ENCODE peak calls at places on chromosomes 13 and 19, in ten cellular contexts. One of them, this sample, is unnamed.

GRCh38 chr19:38039966-38040365 is 133.0 kb downstream of the SIPA1L3 start:
- DNase-seq in lower leg skin: no peak
- DNase-seq in psoas muscle: no peak
- DNase-seq in AG09309: peak
- DNase-seq in esophagus squamous epithelium: no peak
- DNase-seq in osteocyte: no peak
- DNase-seq in progenitor cell of endocrine pancreas: no peak
- DNase-seq in breast epithelium: no peak
- DNase-seq in glutamatergic neuron: no peak
- DNase-seq in colonic mucosa: no peak
- DNase-seq in this sample: no peak

GRCh38 chr13:20405691-20406090 is 120.0 kb downstream of the CRYL1 start:
- DNase-seq in lower leg skin: peak
- DNase-seq in psoas muscle: no peak
- DNase-seq in AG09309: no peak
- DNase-seq in esophagus squamous epithelium: no peak
- DNase-seq in osteocyte: peak
- DNase-seq in progenitor cell of endocrine pancreas: no peak
- DNase-seq in breast epithelium: no peak
- DNase-seq in glutamatergic neuron: peak
- DNase-seq in colonic mucosa: no peak
- DNase-seq in this sample: no peak

GRCh38 chr19:53088091-53088490 is 15.1 kb downstream of the ZNF160 start:
- DNase-seq in lower leg skin: no peak
- DNase-seq in psoas muscle: no peak
- DNase-seq in AG09309: no peak
- DNase-seq in esophagus squamous epithelium: no peak
- DNase-seq in osteocyte: no peak
- DNase-seq in progenitor cell of endocrine pancreas: no peak
- DNase-seq in breast epithelium: no peak
- DNase-seq in glutamatergic neuron: no peak
- DNase-seq in colonic mucosa: no peak
- DNase-seq in this sample: no peak

GRCh38 chr13:84126671-84127171 is 244.4 kb upstream of the SLITRK1 start:
- DNase-seq in lower leg skin: no peak
- DNase-seq in psoas muscle: no peak
- DNase-seq in AG09309: no peak
- DNase-seq in esophagus squamous epithelium: no peak
- DNase-seq in osteocyte: no peak
- DNase-seq in progenitor cell of endocrine pancreas: no peak
- DNase-seq in breast epithelium: no peak
- DNase-seq in glutamatergic neuron: no peak
- DNase-seq in colonic mucosa: no peak
- DNase-seq in this sample: no peak

GRCh38 chr13:113749507-113749906 is 9.5 kb upstream of the TMEM255B start:
- DNase-seq in lower leg skin: no peak
- DNase-seq in psoas muscle: no peak
- DNase-seq in AG09309: no peak
- DNase-seq in esophagus squamous epithelium: no peak
- DNase-seq in osteocyte: no peak
- DNase-seq in progenitor cell of endocrine pancreas: no peak
- DNase-seq in breast epithelium: no peak
- DNase-seq in glutamatergic neuron: no peak
- DNase-seq in colonic mucosa: no peak
- DNase-seq in this sample: no peak

GRCh38 chr13:37118002-37118401 is 12.5 kb upstream of the CSNK1A1L start:
- DNase-seq in lower leg skin: no peak
- DNase-seq in psoas muscle: no peak
- DNase-seq in AG09309: no peak
- DNase-seq in esophagus squamous epithelium: no peak
- DNase-seq in osteocyte: no peak
- DNase-seq in progenitor cell of endocrine pancreas: no peak
- DNase-seq in breast epithelium: no peak
- DNase-seq in glutamatergic neuron: no peak
- DNase-seq in colonic mucosa: no peak
- DNase-seq in this sample: no peak

GRCh38 chr19:8001995-8002849 is 3.2 kb downstream of the ELAVL1 start:
- DNase-seq in lower leg skin: peak
- DNase-seq in psoas muscle: peak
- DNase-seq in AG09309: peak
- DNase-seq in esophagus squamous epithelium: peak
- DNase-seq in osteocyte: peak
- DNase-seq in progenitor cell of endocrine pancreas: peak
- DNase-seq in breast epithelium: peak
- DNase-seq in glutamatergic neuron: peak
- DNase-seq in colonic mucosa: peak
- DNase-seq in this sample: no peak

GRCh38 chr13:73355134-73355533 is 296.3 kb downstream of the KLF5 start:
- DNase-seq in lower leg skin: no peak
- DNase-seq in psoas muscle: no peak
- DNase-seq in AG09309: no peak
- DNase-seq in esophagus squamous epithelium: no peak
- DNase-seq in osteocyte: no peak
- DNase-seq in progenitor cell of endocrine pancreas: no peak
- DNase-seq in breast epithelium: no peak
- DNase-seq in glutamatergic neuron: no peak
- DNase-seq in colonic mucosa: no peak
- DNase-seq in this sample: no peak

GRCh38 chr13:51999525-51999924 is 11.7 kb downstream of the ATP7B start:
- DNase-seq in lower leg skin: no peak
- DNase-seq in psoas muscle: peak
- DNase-seq in AG09309: no peak
- DNase-seq in esophagus squamous epithelium: no peak
- DNase-seq in osteocyte: no peak
- DNase-seq in progenitor cell of endocrine pancreas: no peak
- DNase-seq in breast epithelium: peak
- DNase-seq in glutamatergic neuron: no peak
- DNase-seq in colonic mucosa: no peak
- DNase-seq in this sample: no peak

GRCh38 chr19:4061683-4062575 is 4.8 kb downstream of the ZBTB7A start:
- DNase-seq in lower leg skin: peak
- DNase-seq in psoas muscle: peak
- DNase-seq in AG09309: no peak
- DNase-seq in esophagus squamous epithelium: no peak
- DNase-seq in osteocyte: no peak
- DNase-seq in progenitor cell of endocrine pancreas: no peak
- DNase-seq in breast epithelium: peak
- DNase-seq in glutamatergic neuron: no peak
- DNase-seq in colonic mucosa: peak
- DNase-seq in this sample: no peak

GRCh38 chr19:58154287-58154678 is 3.7 kb upstream of the ZNF329 start:
- DNase-seq in lower leg skin: no peak
- DNase-seq in psoas muscle: peak
- DNase-seq in AG09309: peak
- DNase-seq in esophagus squamous epithelium: no peak
- DNase-seq in osteocyte: no peak
- DNase-seq in progenitor cell of endocrine pancreas: no peak
- DNase-seq in breast epithelium: peak
- DNase-seq in glutamatergic neuron: peak
- DNase-seq in colonic mucosa: peak
- DNase-seq in this sample: no peak

GRCh38 chr19:1385816-1386215 is 2.1 kb downstream of the NDUFS7 start:
- DNase-seq in lower leg skin: no peak
- DNase-seq in psoas muscle: no peak
- DNase-seq in AG09309: no peak
- DNase-seq in esophagus squamous epithelium: no peak
- DNase-seq in osteocyte: no peak
- DNase-seq in progenitor cell of endocrine pancreas: no peak
- DNase-seq in breast epithelium: no peak
- DNase-seq in glutamatergic neuron: no peak
- DNase-seq in colonic mucosa: no peak
- DNase-seq in this sample: no peak

GRCh38 chr13:33934343-33934742 is 116.4 kb downstream of the RFC3 start:
- DNase-seq in lower leg skin: no peak
- DNase-seq in psoas muscle: no peak
- DNase-seq in AG09309: no peak
- DNase-seq in esophagus squamous epithelium: no peak
- DNase-seq in osteocyte: no peak
- DNase-seq in progenitor cell of endocrine pancreas: no peak
- DNase-seq in breast epithelium: no peak
- DNase-seq in glutamatergic neuron: no peak
- DNase-seq in colonic mucosa: no peak
- DNase-seq in this sample: no peak

GRCh38 chr13:33933810-33934209 is 115.9 kb downstream of the RFC3 start:
- DNase-seq in lower leg skin: no peak
- DNase-seq in psoas muscle: no peak
- DNase-seq in AG09309: no peak
- DNase-seq in esophagus squamous epithelium: no peak
- DNase-seq in osteocyte: no peak
- DNase-seq in progenitor cell of endocrine pancreas: no peak
- DNase-seq in breast epithelium: no peak
- DNase-seq in glutamatergic neuron: no peak
- DNase-seq in colonic mucosa: no peak
- DNase-seq in this sample: no peak

GRCh38 chr13:33937373-33938087 is 119.6 kb downstream of the RFC3 start:
- DNase-seq in lower leg skin: no peak
- DNase-seq in psoas muscle: no peak
- DNase-seq in AG09309: no peak
- DNase-seq in esophagus squamous epithelium: no peak
- DNase-seq in osteocyte: no peak
- DNase-seq in progenitor cell of endocrine pancreas: no peak
- DNase-seq in breast epithelium: no peak
- DNase-seq in glutamatergic neuron: no peak
- DNase-seq in colonic mucosa: no peak
- DNase-seq in this sample: no peak

GRCh38 chr13:33934936-33935510 is 117.1 kb downstream of the RFC3 start:
- DNase-seq in lower leg skin: no peak
- DNase-seq in psoas muscle: no peak
- DNase-seq in AG09309: no peak
- DNase-seq in esophagus squamous epithelium: no peak
- DNase-seq in osteocyte: no peak
- DNase-seq in progenitor cell of endocrine pancreas: no peak
- DNase-seq in breast epithelium: no peak
- DNase-seq in glutamatergic neuron: no peak
- DNase-seq in colonic mucosa: no peak
- DNase-seq in this sample: no peak

DNA sequence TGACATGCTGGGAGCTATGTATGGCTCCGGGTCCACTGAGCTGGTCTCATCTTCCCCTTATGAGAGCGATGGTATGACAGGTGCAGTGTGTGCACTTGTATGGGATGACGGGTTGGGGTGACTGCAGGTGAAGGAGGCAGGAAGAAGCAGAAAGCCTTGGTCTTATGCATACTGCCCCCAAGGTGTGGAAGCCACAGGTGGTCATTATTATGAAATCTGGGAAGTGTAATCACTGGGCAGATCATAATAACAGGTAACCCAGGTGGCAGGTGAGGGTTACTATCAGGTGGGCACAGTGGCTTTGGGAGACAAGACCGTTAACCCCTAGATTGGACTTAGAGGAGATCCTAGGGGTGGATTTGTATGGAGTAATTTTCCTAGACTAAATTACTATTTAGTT is 118.0 kb downstream of the RFC3 start:
- DNase-seq in lower leg skin: no peak
- DNase-seq in psoas muscle: no peak
- DNase-seq in AG09309: no peak
- DNase-seq in esophagus squamous epithelium: no peak
- DNase-seq in osteocyte: no peak
- DNase-seq in progenitor cell of endocrine pancreas: no peak
- DNase-seq in breast epithelium: no peak
- DNase-seq in glutamatergic neuron: no peak
- DNase-seq in colonic mucosa: no peak
- DNase-seq in this sample: no peak
- TF ChIP-seq CTCF in lower leg skin: no peak
- TF ChIP-seq CTCF in psoas muscle: no peak
- TF ChIP-seq CTCF in AG09309: no peak
- TF ChIP-seq CTCF in esophagus squamous epithelium: no peak
- TF ChIP-seq CTCF in osteocyte: no peak
- TF ChIP-seq CTCF in progenitor cell of endocrine pancreas: no peak
- TF ChIP-seq CTCF in breast epithelium: no peak
- TF ChIP-seq CTCF in glutamatergic neuron: no peak
- TF ChIP-seq CTCF in colonic mucosa: no peak
- TF ChIP-seq CTCF in this sample: no peak

DNA sequence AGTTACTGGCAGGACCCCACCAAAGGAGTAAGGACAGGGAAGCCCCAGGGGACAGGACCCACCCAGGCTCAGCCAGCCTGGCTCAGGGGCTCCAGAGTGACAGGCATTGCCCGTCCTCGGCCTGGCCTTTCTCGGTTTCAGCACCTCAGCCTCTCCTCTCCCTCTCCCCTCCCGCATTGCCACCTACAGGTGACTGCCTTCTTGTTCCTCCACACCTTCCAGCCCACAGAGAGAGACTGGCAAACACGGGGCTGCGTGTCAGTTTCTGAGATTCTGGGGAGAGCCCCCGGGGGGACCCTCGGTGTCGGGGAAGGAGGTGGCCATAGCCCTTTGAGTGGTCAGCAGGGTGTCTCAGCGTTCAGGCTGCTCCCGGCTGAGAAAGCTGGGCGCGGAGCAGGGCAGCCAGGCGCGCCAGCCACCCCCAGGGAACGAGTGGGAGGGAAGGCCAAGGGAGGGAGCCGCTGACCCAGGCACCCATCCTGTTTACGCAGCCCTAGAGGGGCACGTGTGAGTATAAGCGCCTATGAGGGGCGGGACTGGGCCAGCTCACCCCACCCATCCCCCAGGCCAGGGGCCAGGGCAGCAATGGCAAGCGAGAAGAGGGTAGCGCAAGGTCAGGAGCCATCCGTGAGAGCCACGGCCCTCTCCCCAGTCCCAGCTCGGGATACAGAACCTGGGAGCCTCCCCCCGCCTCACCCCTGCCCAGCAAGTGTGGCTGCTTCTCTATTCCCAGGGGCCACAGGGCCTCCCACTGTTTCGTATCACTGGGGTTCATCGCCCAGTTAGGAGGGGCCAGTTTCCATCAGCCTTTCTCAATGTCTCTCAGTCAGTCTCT is 743 bp upstream of the DMKN start:
- DNase-seq in lower leg skin: no peak
- DNase-seq in psoas muscle: no peak
- DNase-seq in AG09309: no peak
- DNase-seq in esophagus squamous epithelium: no peak
- DNase-seq in osteocyte: no peak
- DNase-seq in progenitor cell of endocrine pancreas: no peak
- DNase-seq in breast epithelium: no peak
- DNase-seq in glutamatergic neuron: no peak
- DNase-seq in colonic mucosa: no peak
- DNase-seq in this sample: no peak
- TF ChIP-seq CTCF in lower leg skin: no peak
- TF ChIP-seq CTCF in psoas muscle: no peak
- TF ChIP-seq CTCF in AG09309: no peak
- TF ChIP-seq CTCF in esophagus squamous epithelium: no peak
- TF ChIP-seq CTCF in osteocyte: no peak
- TF ChIP-seq CTCF in progenitor cell of endocrine pancreas: peak
- TF ChIP-seq CTCF in breast epithelium: no peak
- TF ChIP-seq CTCF in glutamatergic neuron: no peak
- TF ChIP-seq CTCF in colonic mucosa: no peak
- TF ChIP-seq CTCF in this sample: no peak

GRCh38 chr13:82847595-82847994 is 1034.7 kb downstream of the SLITRK1 start:
- DNase-seq in lower leg skin: no peak
- DNase-seq in psoas muscle: no peak
- DNase-seq in AG09309: no peak
- DNase-seq in esophagus squamous epithelium: no peak
- DNase-seq in osteocyte: no peak
- DNase-seq in progenitor cell of endocrine pancreas: no peak
- DNase-seq in breast epithelium: no peak
- DNase-seq in glutamatergic neuron: no peak
- DNase-seq in colonic mucosa: no peak
- DNase-seq in this sample: no peak
- TF ChIP-seq CTCF in lower leg skin: no peak
- TF ChIP-seq CTCF in psoas muscle: no peak
- TF ChIP-seq CTCF in AG09309: no peak
- TF ChIP-seq CTCF in esophagus squamous epithelium: no peak
- TF ChIP-seq CTCF in osteocyte: peak
- TF ChIP-seq CTCF in progenitor cell of endocrine pancreas: peak
- TF ChIP-seq CTCF in breast epithelium: no peak
- TF ChIP-seq CTCF in glutamatergic neuron: no peak
- TF ChIP-seq CTCF in colonic mucosa: no peak
- TF ChIP-seq CTCF in this sample: no peak

GRCh38 chr19:13839193-13839937 is 37.6 kb upstream of the NANOS3 start:
- DNase-seq in lower leg skin: peak
- DNase-seq in psoas muscle: peak
- DNase-seq in AG09309: no peak
- DNase-seq in esophagus squamous epithelium: no peak
- DNase-seq in osteocyte: peak
- DNase-seq in progenitor cell of endocrine pancreas: no peak
- DNase-seq in breast epithelium: peak
- DNase-seq in glutamatergic neuron: no peak
- DNase-seq in colonic mucosa: peak
- DNase-seq in this sample: no peak
- TF ChIP-seq CTCF in lower leg skin: no peak
- TF ChIP-seq CTCF in psoas muscle: peak
- TF ChIP-seq CTCF in AG09309: no peak
- TF ChIP-seq CTCF in esophagus squamous epithelium: no peak
- TF ChIP-seq CTCF in osteocyte: peak
- TF ChIP-seq CTCF in progenitor cell of endocrine pancreas: no peak
- TF ChIP-seq CTCF in breast epithelium: no peak
- TF ChIP-seq CTCF in glutamatergic neuron: no peak
- TF ChIP-seq CTCF in colonic mucosa: no peak
- TF ChIP-seq CTCF in this sample: no peak

This sample was measured in AG09319.